ENCODE peak calls at places on chromosomes 7 and 10, in ten cellular contexts. T, Q, H, U, R, A, Z, B, D and N are unnamed samples.

GRCh38 chr7:90629306-90629918 is 33.3 kb downstream of the CDK14 start:
- DNase-seq in T (peak), Q (peak), H (peak), U (peak), R (no peak), A (no peak), Z (peak), B (no peak), D (peak), N (peak)

GRCh38 chr7:94087664-94088352 is 83.7 kb upstream of the BET1 start:
- DNase-seq in T (peak), Q (peak), H (peak), U (peak), R (no peak), A (no peak), Z (peak), B (no peak), D (peak), N (peak)

GRCh38 chr10:119028900-119029612 is 458 bp upstream of the NANOS1 start:
- DNase-seq in T (peak), Q (peak), H (peak), U (peak), R (peak), A (peak), Z (peak), B (peak), D (peak), N (peak)

GRCh38 chr7:99092064-99092720 is 51.7 kb downstream of the SMURF1 start:
- DNase-seq in T (no peak), Q (no peak), H (no peak), U (no peak), R (no peak), A (no peak), Z (no peak), B (no peak), D (no peak), N (no peak)

GRCh38 chr7:34036972-34037792 is 131.8 kb downstream of the BMPER start:
- DNase-seq in T (no peak), Q (no peak), H (no peak), U (no peak), R (no peak), A (no peak), Z (no peak), B (no peak), D (no peak), N (no peak)

GRCh38 chr10:3873728-3874461 is 88.9 kb upstream of the KLF6 start:
- DNase-seq in T (peak), Q (no peak), H (no peak), U (no peak), R (no peak), A (no peak), Z (peak), B (no peak), D (peak), N (peak)

GRCh38 chr7:1027285-1028043 is 16.9 kb upstream of the GPR146 start:
- DNase-seq in T (peak), Q (peak), H (peak), U (peak), R (peak), A (peak), Z (peak), B (no peak), D (peak), N (no peak)

GRCh38 chr10:50291261-50291850 is 40.0 kb upstream of the ASAH2 start:
- DNase-seq in T (peak), Q (no peak), H (no peak), U (no peak), R (no peak), A (no peak), Z (peak), B (no peak), D (peak), N (peak)

GRCh38 chr10:86944471-86944870 is 12.9 kb downstream of the MMRN2 start:
- DNase-seq in T (no peak), Q (no peak), H (no peak), U (no peak), R (no peak), A (no peak), Z (peak), B (no peak), D (no peak), N (no peak)

GRCh38 chr10:7523656-7524055 is 112.8 kb upstream of the SFMBT2 start:
- DNase-seq in T (no peak), Q (no peak), H (no peak), U (no peak), R (no peak), A (no peak), Z (no peak), B (no peak), D (no peak), N (no peak)

GRCh38 chr7:112125250-112125649 is 80.9 kb downstream of the DOCK4 start:
- DNase-seq in T (no peak), Q (no peak), H (no peak), U (no peak), R (no peak), A (no peak), Z (no peak), B (no peak), D (no peak), N (no peak)

GRCh38 chr10:110706690-110707098 is 62.6 kb downstream of the RBM20 start:
- DNase-seq in T (no peak), Q (no peak), H (no peak), U (no peak), R (no peak), A (no peak), Z (peak), B (no peak), D (peak), N (no peak)

GRCh38 chr7:140079121-140079536 is 16.4 kb upstream of the PARP12 start:
- DNase-seq in T (peak), Q (no peak), H (peak), U (peak), R (peak), A (no peak), Z (peak), B (no peak), D (peak), N (no peak)

GRCh38 chr10:60594476-60595051 is 183.7 kb upstream of the CDK1 start:
- DNase-seq in T (no peak), Q (no peak), H (no peak), U (no peak), R (no peak), A (no peak), Z (peak), B (no peak), D (peak), N (no peak)
- TF ChIP-seq CTCF in T (no peak), Q (no peak), H (no peak), U (peak), R (no peak), A (peak), Z (no peak), B (no peak), D (peak), N (no peak)

DNA sequence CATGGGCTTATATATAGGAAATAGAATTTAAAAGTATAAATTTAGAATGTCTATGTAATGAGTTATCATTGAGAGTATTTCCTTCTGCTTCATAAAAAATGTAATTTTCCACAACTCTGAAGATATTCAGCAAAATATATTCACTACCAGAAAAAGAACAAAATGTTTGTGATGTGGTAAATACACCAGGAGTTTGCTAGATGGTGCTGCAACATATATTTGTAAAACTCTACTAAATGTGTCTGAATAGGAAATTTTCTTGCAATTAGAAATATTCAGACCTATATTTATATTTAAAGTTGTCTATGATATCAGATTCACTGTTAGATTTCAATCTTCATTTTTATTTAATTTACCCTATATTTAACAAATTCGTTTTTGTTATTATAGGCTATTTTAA is 201.1 kb downstream of the PPP1R3A start:
- DNase-seq in T (no peak), Q (no peak), H (no peak), U (no peak), R (no peak), A (no peak), Z (no peak), B (no peak), D (no peak), N (no peak)
- TF ChIP-seq CTCF in T (no peak), Q (no peak), H (no peak), U (no peak), R (no peak), A (peak), Z (no peak), B (no peak), D (no peak), N (no peak)

DNA sequence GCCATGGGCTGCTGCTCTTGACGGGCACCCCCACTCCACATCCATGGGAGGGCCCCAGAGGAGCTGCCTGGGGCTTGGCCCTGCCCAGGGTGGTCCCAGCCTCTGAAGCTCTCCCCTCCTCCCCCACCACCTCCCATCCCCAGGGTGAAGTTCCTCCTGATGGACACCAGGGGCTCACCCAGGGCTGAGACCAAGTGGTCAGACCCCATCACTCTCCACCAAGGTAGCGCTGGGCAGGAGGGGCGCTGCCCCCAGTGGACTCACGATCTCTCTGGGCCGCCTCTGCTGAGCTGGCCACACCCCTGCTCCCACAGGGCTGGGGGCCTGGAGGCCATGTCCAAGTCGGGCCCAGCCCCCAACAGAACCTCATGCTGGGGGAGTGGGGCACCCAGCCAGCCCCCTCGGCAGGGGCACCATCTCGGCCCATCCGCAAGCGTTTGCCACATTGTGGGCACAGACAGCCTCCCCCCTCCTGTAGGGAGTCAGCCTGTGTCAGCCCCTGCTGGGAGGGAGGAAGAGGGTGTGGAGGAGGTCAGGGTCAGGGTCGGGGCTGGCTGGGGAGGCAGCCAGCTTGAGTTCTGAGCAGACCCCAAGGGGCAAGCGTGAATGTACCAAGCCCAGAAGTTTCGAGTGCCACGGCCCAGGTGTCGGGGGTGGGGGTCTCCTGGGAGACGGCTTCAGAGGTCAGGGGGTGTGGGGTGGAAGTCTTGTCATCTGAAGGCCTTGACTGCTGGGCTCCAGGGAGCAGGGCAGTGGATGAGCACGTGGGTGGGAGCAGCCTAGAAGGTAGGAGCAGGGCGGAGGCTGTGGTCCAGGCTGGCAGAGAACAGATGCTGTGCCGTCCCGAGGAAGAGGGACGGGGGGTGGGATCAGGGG is 2.8 kb downstream of the UPK3B start:
- DNase-seq in T (no peak), Q (peak), H (peak), U (peak), R (peak), A (peak), Z (no peak), B (no peak), D (no peak), N (peak)
- TF ChIP-seq CTCF in T (peak), Q (no peak), H (peak), U (peak), R (peak), A (peak), Z (peak), B (no peak), D (no peak), N (no peak)

GRCh38 chr10:74151879-74152722 is 1.1 kb downstream of the ADK start:
- DNase-seq in T (no peak), Q (no peak), H (peak), U (no peak), R (no peak), A (no peak), Z (no peak), B (no peak), D (no peak), N (no peak)

GRCh38 chr10:74150151-74151056 is at the start of gene AP3M1:
- DNase-seq in T (peak), Q (peak), H (peak), U (no peak), R (peak), A (no peak), Z (no peak), B (peak), D (peak), N (peak)

GRCh38 chr10:74151057-74151878 is at the start of gene ADK:
- DNase-seq in T (peak), Q (peak), H (peak), U (peak), R (peak), A (peak), Z (peak), B (peak), D (peak), N (peak)

GRCh38 chr10:74153676-74154075 is 2.7 kb downstream of the ADK start:
- DNase-seq in T (no peak), Q (no peak), H (no peak), U (no peak), R (no peak), A (no peak), Z (no peak), B (no peak), D (no peak), N (no peak)

DNA sequence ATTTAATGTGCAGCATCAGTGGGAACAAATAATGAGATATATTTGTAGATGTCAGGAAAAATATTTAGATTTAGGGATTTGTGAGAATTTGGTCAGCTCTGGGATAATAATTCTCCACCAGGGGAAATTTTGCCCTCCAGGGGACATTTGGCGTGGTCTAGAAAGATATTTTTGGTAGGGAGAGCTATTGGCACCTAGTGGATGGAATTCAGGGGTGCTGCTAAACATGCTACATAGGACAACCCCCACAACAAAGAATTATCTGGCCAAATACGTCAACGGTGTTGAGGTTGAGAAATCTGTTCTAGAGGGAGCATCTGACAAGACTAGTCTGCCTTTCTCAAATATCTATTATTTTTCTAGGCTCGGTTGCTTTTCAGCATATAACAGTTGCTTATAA is 2.1 kb downstream of the ADK start:
- DNase-seq in T (no peak), Q (no peak), H (peak), U (no peak), R (no peak), A (no peak), Z (peak), B (no peak), D (peak), N (no peak)
- TF ChIP-seq CTCF in T (no peak), Q (no peak), H (peak), U (peak), R (peak), A (peak), Z (peak), B (peak), D (peak), N (no peak)

DNA sequence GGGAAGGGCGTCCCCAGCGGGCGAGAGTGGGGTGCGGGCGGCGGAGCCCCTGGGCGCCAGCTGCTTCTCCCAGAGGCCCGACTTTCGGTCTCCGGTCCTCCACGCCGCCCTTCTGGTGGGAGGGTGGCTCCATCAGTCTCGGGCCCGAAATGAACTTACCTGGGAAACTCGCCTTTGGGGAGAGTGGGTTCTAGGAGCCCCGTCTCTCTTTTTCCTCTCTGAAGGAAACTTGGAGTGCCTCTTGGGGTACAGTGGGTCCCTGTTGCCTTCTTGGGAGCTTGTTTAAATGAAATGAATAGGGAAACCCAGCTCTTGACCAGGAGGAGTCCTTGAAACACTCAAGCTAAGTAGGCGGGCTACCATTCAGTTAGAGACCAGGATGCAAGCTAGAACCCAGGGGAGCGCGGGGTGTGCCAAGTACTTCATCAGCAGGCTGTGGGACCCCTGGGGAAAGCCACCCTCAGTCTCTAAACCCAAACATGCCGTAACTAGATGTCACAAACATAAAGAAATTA is 1.3 kb downstream of the SLC26A4 start:
- DNase-seq in T (no peak), Q (no peak), H (no peak), U (no peak), R (no peak), A (no peak), Z (no peak), B (no peak), D (no peak), N (no peak)
- TF ChIP-seq CTCF in T (no peak), Q (no peak), H (no peak), U (no peak), R (no peak), A (peak), Z (no peak), B (no peak), D (no peak), N (no peak)

GRCh38 chr7:124276005-124276606 is 243.2 kb upstream of the TMEM229A start:
- DNase-seq in T (peak), Q (peak), H (peak), U (peak), R (no peak), A (no peak), Z (peak), B (no peak), D (no peak), N (no peak)
- TF ChIP-seq CTCF in T (peak), Q (peak), H (peak), U (peak), R (no peak), A (peak), Z (peak), B (peak), D (peak), N (peak)

GRCh38 chr7:146096994-146097393 is 19.6 kb upstream of the CNTNAP2 start:
- DNase-seq in T (no peak), Q (no peak), H (peak), U (no peak), R (no peak), A (no peak), Z (no peak), B (no peak), D (no peak), N (no peak)
- TF ChIP-seq CTCF in T (no peak), Q (no peak), H (peak), U (no peak), R (no peak), A (peak), Z (no peak), B (no peak), D (peak), N (no peak)

GRCh38 chr7:28549998-28550397 is 137.7 kb downstream of the CREB5 start:
- DNase-seq in T (no peak), Q (no peak), H (no peak), U (no peak), R (no peak), A (no peak), Z (no peak), B (no peak), D (no peak), N (no peak)
- TF ChIP-seq CTCF in T (no peak), Q (no peak), H (no peak), U (no peak), R (no peak), A (no peak), Z (no peak), B (no peak), D (no peak), N (no peak)